ENCODE peak calls at places on chromosomes 4 and X, in five cellular contexts. One of them, this sample, is unnamed.

GRCh38 chr4:94298725-94299252 is 43.8 kb downstream of the HPGDS start:
- DNase-seq in activated effector memory CD4-positive, alpha-beta T cell treated with anti-CD3 and anti-CD28 coated beads, Interleukin-2, amount 50 U/mL, for 16 hours: no peak
- DNase-seq in stimulated activated CD4-positive, alpha-beta T cell treated with anti-CD3 and anti-CD28 coated beads, Interleukin-2, amount 100 ng/mL, for 48 hours: no peak
- DNase-seq in type B pancreatic cell: no peak
- DNase-seq in activated T-helper 1 cell treated with anti-CD3 and anti-CD28 coated beads, Interleukin-2, amount 50 U/mL, for 16 hours: no peak
- DNase-seq in this sample: no peak

GRCh38 chrX:111409326-111409725 is 2.7 kb downstream of the DCX start:
- DNase-seq in activated T-helper 1 cell treated with anti-CD3 and anti-CD28 coated beads, Interleukin-2, amount 50 U/mL, for 16 hours: no peak
- DNase-seq in stimulated activated CD4-positive, alpha-beta T cell treated with anti-CD3 and anti-CD28 coated beads, Interleukin-2, amount 100 ng/mL, for 48 hours: no peak
- DNase-seq in type B pancreatic cell: no peak
- DNase-seq in activated effector memory CD4-positive, alpha-beta T cell treated with anti-CD3 and anti-CD28 coated beads, Interleukin-2, amount 50 U/mL, for 16 hours: no peak
- DNase-seq in this sample: no peak

GRCh38 chr4:20085653-20086052 is 166.1 kb upstream of the SLIT2 start:
- DNase-seq in activated T-helper 1 cell treated with anti-CD3 and anti-CD28 coated beads, Interleukin-2, amount 50 U/mL, for 16 hours: no peak
- DNase-seq in type B pancreatic cell: no peak
- DNase-seq in activated effector memory CD4-positive, alpha-beta T cell treated with anti-CD3 and anti-CD28 coated beads, Interleukin-2, amount 50 U/mL, for 16 hours: no peak
- DNase-seq in stimulated activated CD4-positive, alpha-beta T cell treated with anti-CD3 and anti-CD28 coated beads, Interleukin-2, amount 100 ng/mL, for 48 hours: no peak
- DNase-seq in this sample: no peak

GRCh38 chrX:40663880-40664630 is 16.7 kb upstream of the CXorf38 start:
- DNase-seq in type B pancreatic cell: no peak
- DNase-seq in stimulated activated CD4-positive, alpha-beta T cell treated with anti-CD3 and anti-CD28 coated beads, Interleukin-2, amount 100 ng/mL, for 48 hours: no peak
- DNase-seq in activated effector memory CD4-positive, alpha-beta T cell treated with anti-CD3 and anti-CD28 coated beads, Interleukin-2, amount 50 U/mL, for 16 hours: no peak
- DNase-seq in activated T-helper 1 cell treated with anti-CD3 and anti-CD28 coated beads, Interleukin-2, amount 50 U/mL, for 16 hours: no peak
- DNase-seq in this sample: no peak

GRCh38 chr4:21134994-21135393 is 434.7 kb downstream of the PACRGL start:
- DNase-seq in type B pancreatic cell: no peak
- DNase-seq in stimulated activated CD4-positive, alpha-beta T cell treated with anti-CD3 and anti-CD28 coated beads, Interleukin-2, amount 100 ng/mL, for 48 hours: no peak
- DNase-seq in activated effector memory CD4-positive, alpha-beta T cell treated with anti-CD3 and anti-CD28 coated beads, Interleukin-2, amount 50 U/mL, for 16 hours: no peak
- DNase-seq in activated T-helper 1 cell treated with anti-CD3 and anti-CD28 coated beads, Interleukin-2, amount 50 U/mL, for 16 hours: no peak
- DNase-seq in this sample: no peak

GRCh38 chrX:95836517-95836916 is 848.1 kb upstream of the DIAPH2 start:
- DNase-seq in activated T-helper 1 cell treated with anti-CD3 and anti-CD28 coated beads, Interleukin-2, amount 50 U/mL, for 16 hours: no peak
- DNase-seq in stimulated activated CD4-positive, alpha-beta T cell treated with anti-CD3 and anti-CD28 coated beads, Interleukin-2, amount 100 ng/mL, for 48 hours: no peak
- DNase-seq in type B pancreatic cell: no peak
- DNase-seq in activated effector memory CD4-positive, alpha-beta T cell treated with anti-CD3 and anti-CD28 coated beads, Interleukin-2, amount 50 U/mL, for 16 hours: no peak
- DNase-seq in this sample: no peak

GRCh38 chrX:150508461-150509367 is 59.7 kb upstream of the MTM1 start:
- DNase-seq in type B pancreatic cell: no peak
- DNase-seq in activated effector memory CD4-positive, alpha-beta T cell treated with anti-CD3 and anti-CD28 coated beads, Interleukin-2, amount 50 U/mL, for 16 hours: no peak
- DNase-seq in activated T-helper 1 cell treated with anti-CD3 and anti-CD28 coated beads, Interleukin-2, amount 50 U/mL, for 16 hours: no peak
- DNase-seq in stimulated activated CD4-positive, alpha-beta T cell treated with anti-CD3 and anti-CD28 coated beads, Interleukin-2, amount 100 ng/mL, for 48 hours: no peak
- DNase-seq in this sample: no peak

GRCh38 chr4:29311231-29311630 is 1408.9 kb upstream of the PCDH7 start:
- DNase-seq in type B pancreatic cell: no peak
- DNase-seq in stimulated activated CD4-positive, alpha-beta T cell treated with anti-CD3 and anti-CD28 coated beads, Interleukin-2, amount 100 ng/mL, for 48 hours: no peak
- DNase-seq in activated effector memory CD4-positive, alpha-beta T cell treated with anti-CD3 and anti-CD28 coated beads, Interleukin-2, amount 50 U/mL, for 16 hours: no peak
- DNase-seq in activated T-helper 1 cell treated with anti-CD3 and anti-CD28 coated beads, Interleukin-2, amount 50 U/mL, for 16 hours: no peak
- DNase-seq in this sample: no peak

GRCh38 chrX:150849486-150849885 is 49.0 kb downstream of the CD99L2 start:
- DNase-seq in activated T-helper 1 cell treated with anti-CD3 and anti-CD28 coated beads, Interleukin-2, amount 50 U/mL, for 16 hours: no peak
- DNase-seq in type B pancreatic cell: no peak
- DNase-seq in stimulated activated CD4-positive, alpha-beta T cell treated with anti-CD3 and anti-CD28 coated beads, Interleukin-2, amount 100 ng/mL, for 48 hours: no peak
- DNase-seq in activated effector memory CD4-positive, alpha-beta T cell treated with anti-CD3 and anti-CD28 coated beads, Interleukin-2, amount 50 U/mL, for 16 hours: no peak
- DNase-seq in this sample: no peak

GRCh38 chr4:55781809-55782208 is 37.8 kb upstream of the EXOC1L start:
- DNase-seq in type B pancreatic cell: no peak
- DNase-seq in activated effector memory CD4-positive, alpha-beta T cell treated with anti-CD3 and anti-CD28 coated beads, Interleukin-2, amount 50 U/mL, for 16 hours: no peak
- DNase-seq in stimulated activated CD4-positive, alpha-beta T cell treated with anti-CD3 and anti-CD28 coated beads, Interleukin-2, amount 100 ng/mL, for 48 hours: no peak
- DNase-seq in activated T-helper 1 cell treated with anti-CD3 and anti-CD28 coated beads, Interleukin-2, amount 50 U/mL, for 16 hours: no peak
- DNase-seq in this sample: no peak

GRCh38 chr4:71553605-71554004 is 214.8 kb downstream of the SLC4A4 start:
- DNase-seq in activated effector memory CD4-positive, alpha-beta T cell treated with anti-CD3 and anti-CD28 coated beads, Interleukin-2, amount 50 U/mL, for 16 hours: no peak
- DNase-seq in activated T-helper 1 cell treated with anti-CD3 and anti-CD28 coated beads, Interleukin-2, amount 50 U/mL, for 16 hours: no peak
- DNase-seq in stimulated activated CD4-positive, alpha-beta T cell treated with anti-CD3 and anti-CD28 coated beads, Interleukin-2, amount 100 ng/mL, for 48 hours: no peak
- DNase-seq in type B pancreatic cell: no peak
- DNase-seq in this sample: no peak

This sample was measured in Panc1.